ENCODE peak calls at places on chromosome 4, in nine cellular contexts. A is hepatic stellate cell; L is GM23248; U is upper lobe of left lung; H is H7; X is activated naive CD4-positive, alpha-beta T cell; P is astrocyte of the spinal cord; R is testis; O is type B pancreatic cell. J is an unnamed sample.

GRCh38 chr4:155025762-155026457 is 182.5 kb upstream of the NPY2R start:
- DNase-seq in A (peak), L (peak), U (no peak), H (peak), X (no peak), P (peak), R (peak), O (no peak), J (peak)

GRCh38 chr4:15163284-15163645 is 161.0 kb downstream of the CPEB2 start:
- DNase-seq in A (no peak), L (no peak), U (no peak), H (no peak), X (no peak), P (no peak), R (no peak), O (no peak), J (no peak)

GRCh38 chr4:44132526-44132925 is 316.1 kb downstream of the KCTD8 start:
- DNase-seq in A (no peak), L (no peak), U (no peak), H (no peak), X (no peak), P (no peak), R (no peak), O (no peak), J (no peak)

GRCh38 chr4:15778191-15778741 is at the start of gene CD38:
- DNase-seq in A (peak), L (peak), U (no peak), H (peak), X (peak), P (no peak), R (no peak), O (no peak), J (peak)

GRCh38 chr4:123361195-123361861 is 35.3 kb upstream of the SPRY1 start:
- DNase-seq in A (peak), L (peak), U (no peak), H (no peak), X (no peak), P (peak), R (no peak), O (no peak), J (no peak)

GRCh38 chr4:56611501-56611900 is 69.6 kb downstream of the HOPX start:
- DNase-seq in A (no peak), L (peak), U (no peak), H (no peak), X (no peak), P (peak), R (no peak), O (no peak), J (no peak)

GRCh38 chr4:76745264-76745663 is 152.7 kb downstream of the SOWAHB start:
- DNase-seq in A (no peak), L (peak), U (no peak), H (no peak), X (no peak), P (no peak), R (no peak), O (no peak), J (no peak)

GRCh38 chr4:24226018-24226417 is 336.2 kb upstream of the PPARGC1A start:
- DNase-seq in A (no peak), L (peak), U (no peak), H (no peak), X (no peak), P (peak), R (no peak), O (no peak), J (no peak)

GRCh38 chr4:17059192-17059634 is 160.8 kb upstream of the LDB2 start:
- DNase-seq in A (peak), L (peak), U (no peak), H (no peak), X (no peak), P (peak), R (peak), O (no peak), J (no peak)

J was measured in neural progenitor cell.